ENCODE peak calls at places on chromosomes 4 and X, in four cellular contexts. W is natural killer cell treated with Interleukin-12 subunit alpha and Interleukin-12 subunit beta and Interleukin-15 and Interleukin-18, amount 100 ng/mL, for 72 hours; Z is cardiac fibroblast; G is HEK293T. P is an unnamed sample.

GRCh38 chrX:153854702-153855101 is 24.4 kb upstream of the PDZD4 start:
- DNase-seq in W (no peak), Z (no peak), G (no peak), P (no peak)

GRCh38 chrX:124555036-124555595 is 208.8 kb downstream of the SH2D1A start:
- DNase-seq in W (no peak), Z (peak; percentile 16), G (no peak), P (peak; percentile 2)

GRCh38 chr4:178917756-178918155 is 1475.5 kb upstream of the AGA start:
- DNase-seq in W (no peak), Z (no peak), G (no peak), P (no peak)

GRCh38 chr4:21628916-21629315 is 319.7 kb downstream of the KCNIP4 start:
- DNase-seq in W (no peak), Z (no peak), G (no peak), P (no peak)

GRCh38 chr4:182208651-182209050 is 34.6 kb upstream of the TENM3 start:
- DNase-seq in W (no peak), Z (no peak), G (no peak), P (no peak)

GRCh38 chr4:112522389-112522788 is 6.4 kb upstream of the NEUROG2 start:
- DNase-seq in W (no peak), Z (no peak), G (no peak), P (no peak)

GRCh38 chr4:82984459-82984858 is 26.2 kb downstream of the LIN54 start:
- DNase-seq in W (no peak), Z (peak; percentile 27), G (no peak), P (peak; percentile 4)

GRCh38 chr4:175805863-175806262 is 6.2 kb downstream of the GPM6A start:
- DNase-seq in W (no peak), Z (no peak), G (no peak), P (no peak)

GRCh38 chr4:79445371-79445781 is 37.3 kb upstream of the GK2 start:
- DNase-seq in W (no peak), Z (no peak), G (peak; percentile 6), P (peak; percentile 50)

GRCh38 chr4:47106561-47106960 is 75.2 kb downstream of the GABRB1 start:
- DNase-seq in W (no peak), Z (no peak), G (no peak), P (no peak)

GRCh38 chrX:72308566-72309296 is 3.0 kb upstream of the CITED1 start:
- DNase-seq in W (no peak), Z (peak; percentile 73), G (peak; percentile 86), P (peak; percentile 83)

GRCh38 chrX:72492499-72492898 is 80.1 kb downstream of the HDAC8 start:
- DNase-seq in W (no peak), Z (no peak), G (no peak), P (no peak)

GRCh38 chr4:152485726-152486276 is 50.1 kb downstream of the FBXW7 start:
- DNase-seq in W (peak; percentile 73), Z (peak; percentile 85), G (no peak), P (no peak)

GRCh38 chr4:137032242-137032641 is 500.1 kb downstream of the PCDH18 start:
- DNase-seq in W (no peak), Z (peak; percentile 16), G (no peak), P (peak; percentile 9)

GRCh38 chr4:180099962-180100361 is 2143.2 kb upstream of the TENM3 start:
- DNase-seq in W (no peak), Z (no peak), G (no peak), P (no peak)

GRCh38 chrX:33188286-33188685 is 23.1 kb downstream of the DMD start:
- DNase-seq in W (no peak), Z (no peak), G (no peak), P (no peak)

GRCh38 chrX:145549476-145549875 is 268.2 kb upstream of the SLITRK2 start:
- DNase-seq in W (no peak), Z (no peak), G (no peak), P (no peak)

GRCh38 chr4:25330335-25330734 is 17.8 kb downstream of the ZCCHC4 start:
- DNase-seq in W (no peak), Z (no peak), G (no peak), P (no peak)

GRCh38 chr4:94726524-94727123 is 31.1 kb upstream of the BMPR1B start:
- DNase-seq in W (no peak), Z (no peak), G (no peak), P (no peak)

GRCh38 chrX:100642296-100642695 is 1.7 kb upstream of the SRPX2 start:
- DNase-seq in W (no peak), Z (no peak), G (no peak), P (no peak)

GRCh38 chrX:66149519-66149918 is 14.5 kb upstream of the HEPH start:
- DNase-seq in W (no peak), Z (no peak), G (no peak), P (no peak)

GRCh38 chrX:55489315-55490009 is at the start of gene USP51:
- DNase-seq in W (no peak), Z (peak; percentile 73), G (peak; percentile 12), P (no peak)

GRCh38 chr4:168796362-168797106 is 213.5 kb downstream of the CBR4 start:
- DNase-seq in W (no peak), Z (peak; percentile 64), G (no peak), P (no peak)

GRCh38 chrX:72203421-72203820 is 21.9 kb downstream of the PIN4 start:
- DNase-seq in W (no peak), Z (no peak), G (no peak), P (no peak)

P was measured in A673.